ENCODE peak calls at places on chromosome 5, in seven cellular contexts. X is stimulated activated CD8-positive, alpha-beta memory T cell treated with anti-CD3 and anti-CD28 coated beads, Interleukin-4, amount 100 ng/mL, for 1 hour; U is H4; V is HTR-8/SVneo; M is choroid plexus epithelial cell; K is stimulated activated CD4-positive, alpha-beta T cell treated with anti-CD3 and anti-CD28 coated beads, Interleukin-2, amount 100 ng/mL, for 48 hours; Q is epithelial cell of esophagus. O is an unnamed sample.

GRCh38 chr5:86880785-86881492 is 263.2 kb downstream of the COX7C start:
- DNase-seq in X (no peak), U (peak), V (peak), M (peak), K (peak), Q (peak), O (peak)

GRCh38 chr5:43855418-43855817 is 252.4 kb downstream of the NNT start:
- DNase-seq in X (no peak), U (no peak), V (no peak), M (no peak), K (no peak), Q (no peak), O (no peak)

GRCh38 chr5:59831341-59831989 is 62.1 kb downstream of the PDE4D start:
- DNase-seq in X (no peak), U (peak), V (no peak), M (peak), K (no peak), Q (no peak), O (no peak)

GRCh38 chr5:170491479-170491878 is 12.3 kb upstream of the KCNIP1 start:
- DNase-seq in X (no peak), U (peak), V (peak), M (peak), K (no peak), Q (peak), O (peak)

GRCh38 chr5:27963050-27963783 is 924.8 kb upstream of the CDH9 start:
- DNase-seq in X (no peak), U (no peak), V (no peak), M (no peak), K (no peak), Q (no peak), O (no peak)

GRCh38 chr5:36276864-36277263 is 24.8 kb downstream of the RANBP3L start:
- DNase-seq in X (no peak), U (peak), V (no peak), M (no peak), K (no peak), Q (no peak), O (no peak)

GRCh38 chr5:150022163-150022540 is 21.6 kb downstream of the HMGXB3 start:
- DNase-seq in X (no peak), U (peak), V (peak), M (peak), K (no peak), Q (peak), O (peak)

GRCh38 chr5:169272111-169272510 is 28.8 kb downstream of the SLIT3 start:
- DNase-seq in X (no peak), U (no peak), V (no peak), M (no peak), K (no peak), Q (no peak), O (no peak)

GRCh38 chr5:113356487-113356886 is 78.3 kb downstream of the TSSK1B start:
- DNase-seq in X (no peak), U (no peak), V (no peak), M (no peak), K (no peak), Q (no peak), O (no peak)

GRCh38 chr5:73201547-73202513 is 28.8 kb downstream of the TMEM174 start:
- DNase-seq in X (peak), U (peak), V (peak), M (peak), K (peak), Q (peak), O (peak)

GRCh38 chr5:8756498-8757084 is 789.3 kb downstream of the SEMA5A start:
- DNase-seq in X (no peak), U (peak), V (peak), M (peak), K (no peak), Q (peak), O (peak)

GRCh38 chr5:107781451-107781850 is 110.7 kb upstream of the EFNA5 start:
- DNase-seq in X (no peak), U (peak), V (no peak), M (peak), K (no peak), Q (peak), O (no peak)

GRCh38 chr5:124263680-124264491 is 482.6 kb downstream of the ZNF608 start:
- DNase-seq in X (no peak), U (no peak), V (no peak), M (peak), K (no peak), Q (peak), O (no peak)

GRCh38 chr5:132947661-132948060 is 15.8 kb downstream of the AFF4 start:
- DNase-seq in X (no peak), U (no peak), V (no peak), M (peak), K (no peak), Q (no peak), O (no peak)

GRCh38 chr5:53041071-53041692 is 52.0 kb downstream of the ITGA2 start:
- DNase-seq in X (no peak), U (no peak), V (no peak), M (peak), K (no peak), Q (no peak), O (no peak)

GRCh38 chr5:84494453-84494852 is 109.8 kb upstream of the EDIL3 start:
- DNase-seq in X (no peak), U (peak), V (no peak), M (peak), K (no peak), Q (peak), O (peak)

GRCh38 chr5:127878174-127878750 is 175.1 kb downstream of the CCDC192 start:
- DNase-seq in X (no peak), U (peak), V (peak), M (peak), K (no peak), Q (peak), O (peak)

GRCh38 chr5:135740475-135740874 is 94.0 kb upstream of the SLC25A48 start:
- DNase-seq in X (no peak), U (no peak), V (no peak), M (no peak), K (no peak), Q (no peak), O (no peak)

GRCh38 chr5:79349047-79349446 is 113.1 kb downstream of the JMY start:
- DNase-seq in X (no peak), U (no peak), V (no peak), M (no peak), K (no peak), Q (peak), O (no peak)

GRCh38 chr5:178341091-178341960 is 108.7 kb upstream of the PHYKPL start:
- DNase-seq in X (no peak), U (no peak), V (no peak), M (no peak), K (no peak), Q (no peak), O (no peak)

GRCh38 chr5:2732850-2733249 is 18.6 kb downstream of the IRX2 start:
- DNase-seq in X (no peak), U (no peak), V (no peak), M (no peak), K (no peak), Q (no peak), O (no peak)

GRCh38 chr5:10653033-10653432 is 89.2 kb downstream of the ANKRD33B start:
- DNase-seq in X (no peak), U (no peak), V (no peak), M (no peak), K (no peak), Q (no peak), O (no peak)

GRCh38 chr5:61423487-61424157 is 91.6 kb downstream of the ZSWIM6 start:
- DNase-seq in X (no peak), U (no peak), V (no peak), M (peak), K (no peak), Q (no peak), O (no peak)

GRCh38 chr5:50684721-50685120 is 18.3 kb downstream of the PARP8 start:
- DNase-seq in X (no peak), U (no peak), V (no peak), M (no peak), K (no peak), Q (no peak), O (no peak)

GRCh38 chr5:7391215-7391614 is 4.7 kb upstream of the ADCY2 start:
- DNase-seq in X (no peak), U (peak), V (no peak), M (no peak), K (no peak), Q (peak), O (no peak)

GRCh38 chr5:177596775-177597238 is 3.1 kb upstream of the B4GALT7 start:
- DNase-seq in X (no peak), U (no peak), V (no peak), M (no peak), K (no peak), Q (no peak), O (no peak)

GRCh38 chr5:14428302-14429081 is 153.1 kb upstream of the OTULINL start:
- DNase-seq in X (no peak), U (no peak), V (no peak), M (peak), K (no peak), Q (peak), O (no peak)

GRCh38 chr5:79963261-79963977 is 27.6 kb downstream of the MTX3 start:
- DNase-seq in X (no peak), U (no peak), V (no peak), M (no peak), K (no peak), Q (no peak), O (no peak)

GRCh38 chr5:149645236-149645635 is 63.9 kb downstream of the ARHGEF37 start:
- DNase-seq in X (no peak), U (no peak), V (no peak), M (no peak), K (no peak), Q (no peak), O (no peak)

GRCh38 chr5:107389130-107389553 is 281.6 kb downstream of the EFNA5 start:
- DNase-seq in X (no peak), U (peak), V (peak), M (peak), K (no peak), Q (peak), O (peak)

GRCh38 chr5:170403675-170404074 is 14.5 kb upstream of the KCNMB1 start:
- DNase-seq in X (no peak), U (no peak), V (no peak), M (no peak), K (no peak), Q (no peak), O (no peak)

GRCh38 chr5:111278824-111279504 is 54.8 kb downstream of the CAMK4 start:
- DNase-seq in X (peak), U (peak), V (peak), M (peak), K (peak), Q (peak), O (peak)

O was measured in foreskin melanocyte.